ENCODE peak calls at places on chromosomes 1 and 21, in six cellular contexts. S is K562, P is SK-N-SH, L is HepG2, G is HCT116, X is GM12878. C is an unnamed sample.

GRCh38 chr1:100249155-100249536 is 488 bp downstream of the DBT start:
- DNase-seq in L (no peak), P (peak; percentile 12), X (no peak), G (no peak), S (peak; percentile 37), C (no peak)

GRCh38 chr1:9651565-9652378 is at the start of gene PIK3CD:
- DNase-seq in P (peak; percentile 85), X (no peak), L (no peak), S (peak; percentile 46), G (no peak), C (peak; percentile 35)

GRCh38 chr1:42177551-42177981 is 13.0 kb upstream of the GUCA2A start:
- DNase-seq in G (no peak), S (no peak), P (no peak), X (no peak), L (no peak), C (no peak)

GRCh38 chr1:101356013-101356412 is 119.2 kb downstream of the S1PR1 start:
- DNase-seq in X (no peak), G (no peak), S (no peak), L (no peak), P (no peak), C (no peak)

GRCh38 chr1:9758559-9759121 is 65.1 kb downstream of the CLSTN1 start:
- DNase-seq in P (no peak), S (no peak), L (no peak), X (no peak), G (no peak), C (no peak)

GRCh38 chr1:8563944-8564537 is 246.1 kb downstream of the SLC45A1 start:
- DNase-seq in G (no peak), P (no peak), S (no peak), L (peak; percentile 98), X (no peak), C (no peak)

GRCh38 chr1:230077011-230077410 is 10.0 kb downstream of the GALNT2 start:
- DNase-seq in L (no peak), G (no peak), P (no peak), X (no peak), S (no peak), C (no peak)

GRCh38 chr1:114956570-114956969 is 73.1 kb upstream of the TSHB start:
- DNase-seq in S (peak; percentile 13), L (peak; percentile 5), X (no peak), G (peak; percentile 21), P (no peak), C (peak; percentile 54)

GRCh38 chr1:172699111-172699510 is 40.2 kb downstream of the FASLG start:
- DNase-seq in S (peak; percentile 24), G (no peak), X (peak; percentile 17), P (no peak), L (no peak), C (no peak)

GRCh38 chr1:214364335-214364734 is 83.4 kb downstream of the SMYD2 start:
- DNase-seq in X (no peak), S (no peak), L (no peak), G (no peak), P (no peak), C (no peak)

GRCh38 chr1:22500058-22500457 is 48.4 kb downstream of the ZBTB40 start:
- DNase-seq in L (no peak), G (no peak), X (no peak), S (no peak), P (no peak), C (no peak)

GRCh38 chr1:91383461-91383860 is 21.2 kb downstream of the HFM1 start:
- DNase-seq in L (no peak), P (no peak), S (no peak), G (no peak), X (no peak), C (no peak)

GRCh38 chr1:168643152-168643551 is 66.7 kb downstream of the XCL1 start:
- DNase-seq in L (no peak), S (no peak), P (no peak), G (no peak), X (no peak), C (no peak)

GRCh38 chr1:152244576-152244975 is 20.6 kb upstream of the HRNR start:
- DNase-seq in L (no peak), X (no peak), P (no peak), S (no peak), G (no peak), C (no peak)

GRCh38 chr21:42489991-42490390 is 6.0 kb downstream of the RSPH1 start:
- DNase-seq in L (no peak), S (no peak), X (no peak), P (no peak), G (no peak), C (no peak)

GRCh38 chr1:67041836-67042503 is 12.0 kb downstream of the SLC35D1 start:
- DNase-seq in P (no peak), X (no peak), S (no peak), L (no peak), G (no peak), C (no peak)

GRCh38 chr1:180632326-180633088 is 685 bp downstream of the XPR1 start:
- DNase-seq in G (no peak), X (no peak), P (peak; percentile 81), L (peak; percentile 32), S (peak; percentile 80), C (peak; percentile 61)

GRCh38 chr1:2641381-2642130 is 8.7 kb upstream of the MMEL1 start:
- DNase-seq in G (no peak), P (peak; percentile 53), L (no peak), S (no peak), X (no peak), C (no peak)

GRCh38 chr1:54965624-54966340 is 14.6 kb upstream of the TMEM61 start:
- DNase-seq in P (no peak), L (no peak), X (peak; percentile 60), S (peak; percentile 42), G (peak; percentile 35), C (no peak)

GRCh38 chr1:38274974-38275373 is 228.4 kb upstream of the POU3F1 start:
- DNase-seq in S (peak; percentile 37), P (no peak), G (no peak), L (no peak), X (no peak), C (no peak)

GRCh38 chr1:229186373-229187056 is 84.4 kb upstream of the RAB4A start:
- DNase-seq in P (no peak), G (no peak), L (no peak), X (peak; percentile 53), S (no peak), C (no peak)

GRCh38 chr1:246567258-246568235 is 1.3 kb downstream of the CNST start:
- DNase-seq in X (no peak), L (peak; percentile 9), S (peak; percentile 66), P (peak; percentile 24), G (no peak), C (peak; percentile 14)

GRCh38 chr1:240706150-240706904 is 94.4 kb upstream of the GREM2 start:
- DNase-seq in P (no peak), L (no peak), S (no peak), X (no peak), G (no peak), C (no peak)

GRCh38 chr1:240705584-240705983 is 93.6 kb upstream of the GREM2 start:
- DNase-seq in S (no peak), G (no peak), P (no peak), L (no peak), X (no peak), C (no peak)

GRCh38 chr1:240695416-240695815 is 83.5 kb upstream of the GREM2 start:
- DNase-seq in P (no peak), G (no peak), X (no peak), S (no peak), L (no peak), C (no peak)

DNA sequence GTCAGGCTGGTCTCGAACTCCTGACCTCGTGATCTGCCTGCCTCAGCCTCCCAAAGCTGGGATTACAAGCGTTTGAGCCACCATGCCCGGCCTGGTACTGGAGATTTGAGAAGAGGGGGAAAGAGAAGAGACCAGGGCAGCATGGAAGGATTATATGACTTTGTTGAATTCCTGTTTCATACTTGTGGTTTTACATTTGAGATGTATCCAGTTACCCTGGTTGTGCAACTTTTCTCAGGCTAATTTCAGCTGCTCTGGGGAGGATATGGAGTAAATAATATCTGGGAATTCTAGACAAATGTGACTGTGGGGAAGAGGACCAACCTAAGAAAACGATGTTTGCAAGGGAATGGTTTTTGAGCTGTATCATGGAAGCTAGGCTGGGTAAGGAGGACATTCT is 89.5 kb upstream of the GREM2 start:
- DNase-seq in L (no peak), S (no peak), X (no peak), G (no peak), P (no peak), C (no peak)
- TF ChIP-seq JUND in L (no peak), S (no peak), X (no peak), G (no peak), P (peak; percentile 14), C (no peak)

GRCh38 chr1:40709802-40710278 is 18.3 kb downstream of the NFYC start:
- DNase-seq in L (no peak), G (no peak), X (no peak), P (no peak), S (no peak), C (no peak)

GRCh38 chr1:40706626-40707025 is 15.1 kb downstream of the NFYC start:
- DNase-seq in G (no peak), S (no peak), P (no peak), X (no peak), L (no peak), C (no peak)

GRCh38 chr1:40710581-40711315 is 19.2 kb downstream of the NFYC start:
- DNase-seq in G (no peak), P (no peak), S (peak; percentile 48), L (peak; percentile 67), X (no peak), C (no peak)

GRCh38 chr1:40709100-40709801 is 17.7 kb downstream of the NFYC start:
- DNase-seq in G (peak; percentile 92), X (peak; percentile 96), L (peak; percentile 97), S (peak; percentile 98), P (peak; percentile 77), C (peak; percentile 60)

GRCh38 chr1:40708750-40709099 is 17.2 kb downstream of the NFYC start:
- DNase-seq in X (no peak), P (peak; percentile 74), L (peak; percentile 77), G (peak; percentile 79), S (no peak), C (peak; percentile 83)
- TF ChIP-seq JUND in X (no peak), P (no peak), L (no peak), G (no peak), S (no peak), C (no peak)

DNA sequence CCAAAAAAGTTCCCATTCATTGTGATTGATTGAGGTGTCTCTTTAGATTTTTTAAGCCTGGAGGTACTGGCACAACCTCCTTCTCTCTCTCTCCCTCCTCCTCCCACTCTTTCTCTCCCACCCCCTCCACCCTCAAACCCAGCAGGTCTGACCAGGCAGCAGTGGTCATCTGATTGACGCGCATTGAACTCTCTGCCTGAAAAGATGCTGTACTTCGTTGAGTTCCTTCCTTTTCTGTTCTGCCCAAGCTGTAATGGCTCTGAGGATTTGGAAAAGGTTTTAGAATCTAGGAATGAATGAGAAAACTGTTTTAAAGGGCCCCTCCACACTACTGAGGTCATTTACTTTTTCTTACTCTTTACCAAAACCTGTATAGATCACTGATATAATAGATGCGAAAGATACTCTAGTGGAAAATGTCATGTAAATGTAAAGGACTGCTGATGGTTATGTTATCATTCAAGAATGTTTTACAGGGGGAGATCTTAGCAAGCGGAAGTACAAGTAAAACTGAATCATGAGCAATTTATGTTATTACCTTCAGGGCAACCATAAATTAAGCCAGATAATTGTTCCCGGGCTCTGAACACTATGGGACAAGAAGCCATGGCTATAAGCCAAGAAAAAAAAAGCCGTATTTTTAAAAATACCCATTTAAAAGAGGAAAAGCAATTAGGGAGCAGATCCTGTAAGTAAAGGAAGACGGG is 25.2 kb upstream of the DYRK1A start:
- DNase-seq in G (no peak), P (peak; percentile 55), X (no peak), S (peak; percentile 15), L (no peak), C (no peak)
- TF ChIP-seq JUND in G (no peak), P (peak; percentile 43), X (no peak), S (no peak), L (no peak), C (no peak)

GRCh38 chr1:23673086-23673813 is 18.4 kb upstream of the RPL11 start:
- DNase-seq in X (no peak), L (peak; percentile 60), P (no peak), G (no peak), S (peak; percentile 79), C (peak; percentile 74)
- TF ChIP-seq JUND in X (no peak), L (no peak), P (no peak), G (peak; percentile 15), S (peak; percentile 47), C (no peak)